ENCODE peak calls at places on chromosome 1, in seven cellular contexts. A is NCI-H524, G is HCT116, X is HFF-Myc, Z is heart right ventricle, V is C1 segment of cervical spinal cord, Y is posterior cingulate gyrus. L is an unnamed sample.

GRCh38 chr1:34684246-34684645 is 70.6 kb upstream of the GJB5 start:
- DNase-seq in A (peak; percentile 75), G (no peak), X (no peak), Z (no peak), V (no peak), Y (no peak), L (no peak)

GRCh38 chr1:234758851-234759250 is 148.9 kb upstream of the IRF2BP2 start:
- DNase-seq in A (no peak), G (no peak), X (no peak), Z (no peak), V (no peak), Y (no peak), L (no peak)

GRCh38 chr1:64721576-64722145 is 23.2 kb upstream of the RAVER2 start:
- DNase-seq in A (no peak), G (no peak), X (no peak), Z (no peak), V (no peak), Y (no peak), L (no peak)

GRCh38 chr1:22380024-22380785 is 71.4 kb upstream of the ZBTB40 start:
- DNase-seq in A (no peak), G (no peak), X (peak; percentile 70), Z (no peak), V (no peak), Y (no peak), L (no peak)

GRCh38 chr1:93766451-93766850 is 84.8 kb upstream of the BCAR3 start:
- DNase-seq in A (no peak), G (no peak), X (no peak), Z (no peak), V (no peak), Y (no peak), L (no peak)

GRCh38 chr1:241485554-241485992 is 34.0 kb downstream of the FH start:
- DNase-seq in A (peak; percentile 55), G (peak; percentile 12), X (no peak), Z (no peak), V (no peak), Y (no peak), L (no peak)

GRCh38 chr1:21881250-21881649 is 55.9 kb downstream of the HSPG2 start:
- DNase-seq in A (no peak), G (no peak), X (no peak), Z (no peak), V (no peak), Y (no peak), L (no peak)

GRCh38 chr1:203381151-203381751 is 30.3 kb upstream of the FMOD start:
- DNase-seq in A (no peak), G (no peak), X (no peak), Z (no peak), V (no peak), Y (no peak), L (no peak)

GRCh38 chr1:83919872-83920271 is 79.1 kb downstream of the TTLL7 start:
- DNase-seq in A (no peak), G (no peak), X (no peak), Z (no peak), V (no peak), Y (no peak), L (no peak)

GRCh38 chr1:68431076-68431475 is 18.7 kb downstream of the RPE65 start:
- DNase-seq in A (no peak), G (no peak), X (no peak), Z (no peak), V (no peak), Y (no peak), L (no peak)

GRCh38 chr1:206445861-206446495 is 24.3 kb upstream of the IKBKE start:
- DNase-seq in A (peak; percentile 14), G (no peak), X (no peak), Z (no peak), V (peak; percentile 55), Y (no peak), L (no peak)

GRCh38 chr1:214551436-214552173 is at the start of gene PTPN14:
- DNase-seq in A (peak; percentile 79), G (peak; percentile 85), X (peak; percentile 72), Z (peak; percentile 89), V (peak; percentile 27), Y (no peak), L (peak; percentile 95)

GRCh38 chr1:23561076-23561812 is 1.9 kb upstream of the ID3 start:
- DNase-seq in A (no peak), G (no peak), X (no peak), Z (no peak), V (no peak), Y (no peak), L (no peak)

GRCh38 chr1:15755643-15756040 is 3.0 kb upstream of the FBLIM1 start:
- DNase-seq in A (no peak), G (no peak), X (no peak), Z (no peak), V (no peak), Y (no peak), L (no peak)

GRCh38 chr1:26170472-26170821 is 739 bp downstream of the ZNF593 start:
- DNase-seq in A (no peak), G (no peak), X (no peak), Z (no peak), V (no peak), Y (no peak), L (no peak)

GRCh38 chr1:40258445-40258769 is 371 bp downstream of the ZMPSTE24 start:
- DNase-seq in A (no peak), G (no peak), X (no peak), Z (no peak), V (no peak), Y (no peak), L (no peak)

GRCh38 chr1:109283748-109284600 is 1.0 kb upstream of the PSRC1 start:
- DNase-seq in A (peak; percentile 20), G (no peak), X (no peak), Z (no peak), V (no peak), Y (no peak), L (no peak)

GRCh38 chr1:160354388-160354985 is 11.3 kb downstream of the NCSTN start:
- DNase-seq in A (peak; percentile 49), G (no peak), X (no peak), Z (no peak), V (no peak), Y (no peak), L (no peak)

GRCh38 chr1:241424480-241424971 is 67.5 kb upstream of the RGS7 start:
- DNase-seq in A (no peak), G (no peak), X (no peak), Z (no peak), V (peak; percentile 13), Y (no peak), L (no peak)

L was measured in fibroblast of gingiva.